ENCODE peak calls at places on chromosomes 4 and X, in ten cellular contexts. M, O, X, D, E, W, K, G, V and H are unnamed samples.

GRCh38 chr4:88630756-88631155 is 38.5 kb downstream of the HERC3 start:
- DNase-seq in M (no peak), O (peak; percentile 80), X (no peak), D (no peak), E (peak; percentile 61), W (no peak), K (no peak), G (no peak), V (no peak), H (no peak)

GRCh38 chrX:136823175-136823574 is 42.4 kb upstream of the ARHGEF6 start:
- DNase-seq in M (no peak), O (peak; percentile 54), X (no peak), D (no peak), E (peak; percentile 25), W (no peak), K (no peak), G (no peak), V (no peak), H (no peak)

GRCh38 chrX:63751481-63751880 is 33.5 kb downstream of the ARHGEF9 start:
- DNase-seq in M (no peak), O (no peak), X (no peak), D (no peak), E (peak; percentile 83), W (no peak), K (no peak), G (no peak), V (no peak), H (no peak)

GRCh38 chr4:90419124-90419711 is 292.0 kb downstream of the CCSER1 start:
- DNase-seq in M (no peak), O (peak; percentile 37), X (peak; percentile 3), D (no peak), E (peak; percentile 38), W (peak; percentile 52), K (peak; percentile 15), G (no peak), V (no peak), H (peak; percentile 10)

GRCh38 chr4:23822181-23822580 is 67.7 kb downstream of the PPARGC1A start:
- DNase-seq in M (no peak), O (peak; percentile 26), X (no peak), D (no peak), E (no peak), W (no peak), K (no peak), G (no peak), V (no peak), H (no peak)

GRCh38 chr4:94135701-94136100 is 72.0 kb upstream of the SMARCAD1 start:
- DNase-seq in M (no peak), O (no peak), X (no peak), D (no peak), E (no peak), W (no peak), K (no peak), G (no peak), V (peak; percentile 6), H (no peak)

GRCh38 chrX:69182818-69183375 is 17.6 kb upstream of the PJA1 start:
- DNase-seq in M (no peak), O (no peak), X (no peak), D (no peak), E (no peak), W (no peak), K (no peak), G (no peak), V (no peak), H (no peak)

GRCh38 chrX:68699960-68700746 is 52.7 kb downstream of the STARD8 start:
- DNase-seq in M (no peak), O (peak; percentile 55), X (no peak), D (no peak), E (peak; percentile 37), W (no peak), K (no peak), G (no peak), V (peak; percentile 50), H (no peak)

DNA sequence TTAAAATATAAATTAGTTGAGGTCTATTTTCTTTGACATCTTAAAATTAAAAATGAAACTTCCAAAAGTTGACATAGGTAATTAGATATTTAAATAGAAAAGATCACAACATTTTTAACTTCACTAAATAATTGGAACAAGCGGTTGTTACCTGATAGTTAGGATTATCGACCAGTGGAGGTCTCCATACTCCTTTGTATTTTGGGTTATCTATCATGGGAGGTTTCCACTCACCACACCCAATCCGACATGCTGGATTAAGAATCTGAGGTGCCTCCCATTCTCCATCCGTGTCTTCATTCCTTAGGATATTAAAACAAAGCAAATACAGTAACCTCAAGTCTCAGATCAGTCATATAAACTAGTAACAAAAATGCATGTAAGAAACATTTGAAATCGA is 22.2 kb downstream of the SCOC start:
- DNase-seq in M (no peak), O (no peak), X (no peak), D (no peak), E (no peak), W (no peak), K (no peak), G (no peak), V (no peak), H (no peak)
- TF ChIP-seq CTCF in M (no peak), O (no peak), X (no peak), D (no peak), E (no peak), W (no peak), K (no peak), G (no peak), V (no peak), H (no peak)

GRCh38 chrX:32195611-32196010 is 1015.7 kb downstream of the DMD start:
- DNase-seq in M (no peak), O (no peak), X (no peak), D (no peak), E (no peak), W (no peak), K (no peak), G (no peak), V (no peak), H (no peak)

GRCh38 chrX:32191316-32191715 is 1020.0 kb downstream of the DMD start:
- DNase-seq in M (no peak), O (no peak), X (no peak), D (no peak), E (no peak), W (no peak), K (no peak), G (no peak), V (no peak), H (no peak)
- H3K4me3 ChIP-seq in M (no peak overlapping the region), O (no peak overlapping the region), X (no peak overlapping the region), D (no peak overlapping the region), E (no peak overlapping the region), W (no peak overlapping the region), K (no peak overlapping the region), G (no peak overlapping the region), V (no peak overlapping the region), H (no peak overlapping the region)

GRCh38 chr4:1048781-1049590 is 37.6 kb downstream of the FGFRL1 start:
- DNase-seq in M (peak; percentile 71), O (no peak), X (no peak), D (no peak), E (no peak), W (peak; percentile 24), K (no peak), G (no peak), V (peak; percentile 5), H (no peak)
- H3K27me3 ChIP-seq in M (no peaks in the 10 kb centered on the region), O (peaks cover 18% of the 10 kb centered on the region), X (peaks cover 9% of the 10 kb centered on the region), D (peaks cover 70% of the 10 kb centered on the region), E (peaks cover 5% of the 10 kb centered on the region), W (peaks cover 55% of the 10 kb centered on the region), K (peaks cover 63% of the 10 kb centered on the region), G (no peaks in the 10 kb centered on the region), V (no peaks in the 10 kb centered on the region), H (peaks cover 42% of the 10 kb centered on the region)

GRCh38 chrX:100447563-100448397 is 37.7 kb upstream of the PCDH19 start:
- DNase-seq in M (no peak), O (peak; percentile 1), X (peak; percentile 31), D (peak; percentile 52), E (peak; percentile 2), W (peak; percentile 61), K (peak; percentile 77), G (no peak), V (peak; percentile 11), H (no peak)

GRCh38 chrX:100445593-100445992 is 35.5 kb upstream of the PCDH19 start:
- DNase-seq in M (no peak), O (no peak), X (no peak), D (no peak), E (peak; percentile 2), W (no peak), K (no peak), G (no peak), V (no peak), H (no peak)

DNA sequence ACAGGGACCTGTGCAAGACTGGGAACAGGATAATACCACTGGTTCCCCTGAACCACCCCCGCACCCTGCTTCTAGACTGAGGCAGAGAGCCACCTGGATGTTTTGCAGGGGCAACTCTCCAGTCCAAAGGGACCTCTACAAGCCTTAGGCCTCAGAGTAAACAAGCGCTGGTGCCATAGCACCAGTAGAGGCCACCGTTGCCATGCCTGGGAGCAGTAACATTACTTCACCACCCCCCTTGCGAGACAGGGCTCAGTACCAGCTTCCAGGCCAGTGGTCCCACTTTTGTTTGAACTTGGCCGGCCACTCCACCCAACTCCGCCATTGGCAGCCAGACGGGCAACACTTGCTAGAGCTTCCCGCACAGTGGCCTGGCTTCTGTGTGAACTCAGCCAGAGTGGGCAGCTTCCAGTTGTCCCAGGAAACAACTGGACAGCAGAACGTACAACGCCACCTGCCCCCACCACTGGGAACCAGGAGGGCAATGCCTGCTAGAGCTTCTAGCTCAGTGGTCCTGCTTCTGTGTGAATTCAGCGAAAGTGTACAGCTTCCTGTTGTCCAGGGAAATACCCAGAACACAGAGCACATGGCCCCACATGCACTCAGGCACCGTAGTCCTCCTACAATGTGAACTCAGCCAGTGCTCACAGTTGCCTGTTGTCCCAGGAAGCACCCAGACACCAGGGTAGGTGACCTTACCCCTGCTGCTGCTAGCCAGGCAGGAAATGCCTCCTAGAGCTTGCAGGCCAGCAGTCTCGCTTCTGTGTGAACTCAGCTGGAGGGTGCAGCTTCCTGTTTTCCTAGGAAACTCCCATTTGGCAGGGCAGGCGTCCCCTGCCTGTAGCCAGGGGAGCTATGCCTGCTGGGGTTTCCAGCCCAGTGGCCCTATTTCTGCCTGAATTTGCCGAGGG is 39.9 kb upstream of the PCDH19 start:
- DNase-seq in M (no peak), O (no peak), X (no peak), D (peak; percentile 46), E (no peak), W (no peak), K (no peak), G (no peak), V (no peak), H (no peak)
- TF ChIP-seq CTCF in M (no peak), O (no peak), X (no peak), D (peak; percentile 8), E (no peak), W (no peak), K (no peak), G (no peak), V (no peak), H (no peak)

DNA sequence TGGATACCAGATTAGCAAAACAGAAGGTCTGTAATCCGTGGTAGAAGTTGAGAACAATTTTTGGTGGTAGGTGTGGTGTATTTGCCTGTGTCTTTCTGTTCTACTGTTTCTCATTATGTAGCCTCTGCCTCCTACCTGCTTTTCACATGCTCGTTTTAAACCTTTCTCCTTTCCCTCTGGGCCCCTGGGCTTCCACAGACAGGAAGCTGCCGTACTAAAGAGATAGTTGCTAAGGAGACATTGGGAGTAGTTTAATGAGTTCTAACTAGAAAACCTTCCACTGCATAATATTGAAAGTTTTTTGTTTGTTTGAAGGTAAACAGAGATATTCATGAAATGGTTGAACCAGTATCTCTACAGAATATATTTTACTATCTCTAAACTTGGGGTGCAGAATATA is 107.8 kb downstream of the STOX2 start:
- DNase-seq in M (no peak), O (no peak), X (no peak), D (no peak), E (no peak), W (peak; percentile 69), K (peak; percentile 40), G (no peak), V (no peak), H (no peak)
- H3K4me3 ChIP-seq in M (no peak overlapping the region), O (no peak overlapping the region), X (no peak overlapping the region), D (no peak overlapping the region), E (no peak overlapping the region), W (no peak overlapping the region), K (no peak overlapping the region), G (no peak overlapping the region), V (no peak overlapping the region), H (no peak overlapping the region)